ENCODE peak calls at places on chromosomes 1 and 21, in six cellular contexts. Z is skeletal muscle cell, K is psoas muscle, T is AG09309, O is mammary epithelial cell, Y is uterus. I is an unnamed sample.

GRCh38 chr1:178021955-178022354 is 52.1 kb upstream of the SEC16B start:
- DNase-seq in Z (no peak), K (no peak), T (no peak), O (no peak), Y (no peak), I (no peak)

GRCh38 chr1:218865591-218865990 is 308.1 kb upstream of the LYPLAL1 start:
- DNase-seq in Z (peak), K (no peak), T (peak), O (peak), Y (no peak), I (no peak)

GRCh38 chr1:35301674-35302392 is 33.3 kb downstream of the ZMYM4 start:
- DNase-seq in Z (no peak), K (no peak), T (no peak), O (no peak), Y (no peak), I (no peak)

GRCh38 chr1:223665592-223666312 is at the start of gene CAPN8:
- DNase-seq in Z (no peak), K (no peak), T (no peak), O (peak), Y (no peak), I (no peak)

GRCh38 chr1:118151312-118151937 is 33.6 kb downstream of the SPAG17 start:
- DNase-seq in Z (no peak), K (no peak), T (peak), O (peak), Y (peak), I (peak)

GRCh38 chr1:18526436-18527275 is 45.9 kb downstream of the KLHDC7A start:
- DNase-seq in Z (no peak), K (no peak), T (no peak), O (no peak), Y (no peak), I (no peak)

GRCh38 chr1:107991371-107992066 is 26.5 kb upstream of the VAV3 start:
- DNase-seq in Z (peak), K (no peak), T (no peak), O (peak), Y (no peak), I (no peak)

GRCh38 chr1:234675561-234675960 is 65.6 kb upstream of the IRF2BP2 start:
- DNase-seq in Z (no peak), K (no peak), T (no peak), O (no peak), Y (no peak), I (no peak)

GRCh38 chr1:52238474-52238873 is 96.6 kb downstream of the ZFYVE9 start:
- DNase-seq in Z (peak), K (no peak), T (peak), O (peak), Y (no peak), I (no peak)

GRCh38 chr1:39501666-39502065 is 10.2 kb downstream of the BMP8A start:
- DNase-seq in Z (peak), K (no peak), T (peak), O (peak), Y (no peak), I (no peak)

GRCh38 chr1:35708179-35708891 is 10.3 kb downstream of the C1orf216 start:
- DNase-seq in Z (no peak), K (no peak), T (no peak), O (no peak), Y (no peak), I (no peak)

GRCh38 chr1:228344631-228345072 is 62.0 kb downstream of the TRIM11 start:
- DNase-seq in Z (no peak), K (peak), T (no peak), O (peak), Y (no peak), I (no peak)

GRCh38 chr1:195584870-195585624 is 1023.2 kb downstream of the KCNT2 start:
- DNase-seq in Z (no peak), K (no peak), T (no peak), O (peak), Y (no peak), I (no peak)

GRCh38 chr1:84851839-84852238 is 41.2 kb downstream of the LPAR3 start:
- DNase-seq in Z (peak), K (no peak), T (peak), O (peak), Y (no peak), I (no peak)

GRCh38 chr1:48777219-48777895 is 666 bp upstream of the BEND5 start:
- DNase-seq in Z (no peak), K (no peak), T (no peak), O (no peak), Y (peak), I (no peak)

GRCh38 chr1:34763142-34763781 is 3.7 kb downstream of the GJB4 start:
- DNase-seq in Z (no peak), K (no peak), T (no peak), O (peak), Y (no peak), I (no peak)

GRCh38 chr1:151706464-151707415 is 9.9 kb downstream of the CELF3 start:
- DNase-seq in Z (no peak), K (no peak), T (no peak), O (no peak), Y (no peak), I (no peak)

GRCh38 chr1:67685558-67686271 is 714 bp downstream of the GADD45A start:
- DNase-seq in Z (no peak), K (peak), T (no peak), O (peak), Y (peak), I (no peak)

GRCh38 chr1:178262101-178262500 is 168.2 kb downstream of the RASAL2 start:
- DNase-seq in Z (no peak), K (no peak), T (no peak), O (peak), Y (no peak), I (peak)

GRCh38 chr21:23963454-23963853 is 1643.8 kb downstream of the MRPL39 start:
- DNase-seq in Z (no peak), K (no peak), T (no peak), O (no peak), Y (no peak), I (no peak)

GRCh38 chr1:62384276-62385005 is 52.4 kb upstream of the USP1 start:
- DNase-seq in Z (peak), K (no peak), T (peak), O (peak), Y (no peak), I (peak)

GRCh38 chr1:33683913-33684312 is 180.0 kb upstream of the HMGB4 start:
- DNase-seq in Z (no peak), K (no peak), T (peak), O (no peak), Y (no peak), I (peak)

GRCh38 chr1:57976218-57976617 is 552.4 kb upstream of the DAB1 start:
- DNase-seq in Z (no peak), K (no peak), T (no peak), O (no peak), Y (no peak), I (no peak)

GRCh38 chr21:31108969-31109368 is 70.7 kb upstream of the KRTAP19-8 start:
- DNase-seq in Z (no peak), K (no peak), T (no peak), O (no peak), Y (no peak), I (no peak)

GRCh38 chr21:33078907-33079582 is 9.1 kb downstream of the OLIG1 start:
- DNase-seq in Z (peak), K (no peak), T (no peak), O (peak), Y (no peak), I (peak)

GRCh38 chr1:149888999-149889289 is 10.4 kb upstream of the BOLA1 start:
- DNase-seq in Z (no peak), K (peak), T (no peak), O (peak), Y (peak), I (no peak)

GRCh38 chr21:32306021-32306780 is 7.5 kb downstream of the MRAP start:
- DNase-seq in Z (no peak), K (no peak), T (no peak), O (no peak), Y (no peak), I (no peak)

GRCh38 chr1:81679972-81680371 is 120.8 kb upstream of the ADGRL2 start:
- DNase-seq in Z (peak), K (no peak), T (no peak), O (no peak), Y (no peak), I (no peak)

GRCh38 chr1:203351037-203351625 is at the start of gene FMOD:
- DNase-seq in Z (no peak), K (peak), T (no peak), O (no peak), Y (peak), I (no peak)
- H3K4me3 ChIP-seq in Z (no peak), K (peak), T (no peak), O (no peak), Y (peak), I (no peak)

GRCh38 chr1:185038813-185039399 is 6.5 kb upstream of the RNF2 start:
- DNase-seq in Z (no peak), K (no peak), T (no peak), O (no peak), Y (no peak), I (no peak)

GRCh38 chr1:185040333-185040732 is 5.0 kb upstream of the RNF2 start:
- DNase-seq in Z (no peak), K (no peak), T (no peak), O (no peak), Y (no peak), I (no peak)

GRCh38 chr1:185035258-185035657 is 10.1 kb upstream of the RNF2 start:
- DNase-seq in Z (no peak), K (no peak), T (no peak), O (no peak), Y (no peak), I (no peak)
- H3K4me3 ChIP-seq in Z (no peak), K (no peak), T (no peak), O (no peak), Y (no peak), I (no peak)

GRCh38 chr21:42228709-42229220 is 9.8 kb downstream of the ABCG1 start:
- DNase-seq in Z (no peak), K (no peak), T (no peak), O (no peak), Y (no peak), I (no peak)
- H3K4me3 ChIP-seq in Z (no peak), K (no peak), T (no peak), O (no peak), Y (no peak), I (no peak)

GRCh38 chr1:56578963-56579875 is at the start of gene PLPP3:
- DNase-seq in Z (peak), K (peak), T (peak), O (peak), Y (peak), I (peak)
- H3K4me3 ChIP-seq in Z (peak), K (peak), T (peak), O (peak), Y (peak), I (peak)

GRCh38 chr1:26281971-26282693 is 2.2 kb downstream of the SH3BGRL3 start:
- DNase-seq in Z (no peak), K (peak), T (no peak), O (no peak), Y (no peak), I (no peak)
- H3K4me3 ChIP-seq in Z (peak), K (no peak), T (peak), O (no peak), Y (no peak), I (peak)

DNA sequence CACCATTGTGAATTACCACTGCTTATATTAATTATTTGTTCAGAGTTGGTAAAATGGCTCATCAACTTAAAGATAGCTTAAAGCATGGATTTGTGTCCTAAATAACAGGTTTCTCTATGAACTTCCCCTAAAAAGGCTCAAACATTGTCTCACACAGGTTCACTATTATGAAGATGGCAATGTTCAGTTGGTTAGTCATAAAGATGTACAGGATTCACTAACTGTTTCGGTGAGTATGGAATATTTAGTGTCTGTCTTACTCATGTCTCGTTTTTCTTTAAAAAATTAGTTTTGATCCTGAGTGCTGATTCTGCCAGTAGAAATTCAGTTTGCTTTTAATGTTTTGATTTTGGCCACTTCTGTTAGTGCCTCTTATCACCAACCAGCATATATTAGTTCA is 7.5 kb upstream of the MOV10 start:
- DNase-seq in Z (no peak), K (no peak), T (no peak), O (no peak), Y (no peak), I (no peak)
- H3K4me3 ChIP-seq in Z (no peak), K (no peak), T (no peak), O (no peak), Y (no peak), I (no peak)

GRCh38 chr1:226945858-226946245 is 5.8 kb downstream of the COQ8A start:
- DNase-seq in Z (no peak), K (no peak), T (no peak), O (no peak), Y (no peak), I (no peak)
- H3K4me3 ChIP-seq in Z (no peak), K (peak), T (no peak), O (no peak), Y (no peak), I (no peak)

DNA sequence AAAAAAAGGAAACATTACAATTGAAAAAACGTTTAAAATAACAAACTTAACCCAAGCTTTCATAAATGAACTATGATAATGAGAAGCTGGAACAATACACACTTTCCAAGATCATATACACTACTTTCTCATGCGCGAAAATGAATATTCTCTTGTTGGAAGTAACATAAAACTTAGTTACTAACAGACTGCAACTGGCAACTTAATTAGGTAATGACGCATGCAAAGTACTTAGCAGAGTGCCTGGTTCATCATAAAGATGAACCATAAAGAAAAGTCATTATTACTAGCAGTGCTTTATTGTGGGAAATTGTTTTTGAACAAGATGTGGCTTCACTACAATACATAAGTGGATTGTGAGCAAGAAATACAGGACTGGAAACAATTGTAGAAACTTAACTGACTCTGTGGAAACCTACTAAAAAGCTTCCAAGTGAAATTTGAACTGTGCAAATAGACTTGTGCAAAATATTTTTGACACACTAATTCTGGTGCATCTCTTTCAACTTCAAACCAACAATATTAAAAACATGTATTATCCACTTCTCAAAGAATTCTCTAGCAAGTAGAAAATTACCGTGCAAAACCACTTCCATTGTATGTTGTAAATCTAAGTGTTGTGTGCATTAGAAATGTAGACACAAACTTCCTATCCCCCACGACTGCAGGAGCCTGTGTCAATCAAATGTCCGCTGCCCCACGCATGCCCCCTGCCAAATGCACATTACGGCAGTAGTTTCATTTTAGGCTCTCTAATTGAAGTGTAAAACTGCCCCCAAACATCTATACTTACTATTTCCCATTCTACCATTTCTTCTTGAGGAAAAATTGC is 2.0 kb downstream of the ARHGAP29 start:
- DNase-seq in Z (no peak), K (no peak), T (no peak), O (no peak), Y (no peak), I (no peak)
- H3K4me3 ChIP-seq in Z (peak), K (peak), T (peak), O (peak), Y (peak), I (peak)

GRCh38 chr1:112719706-112720105 is 4.6 kb upstream of the PPM1J start:
- DNase-seq in Z (no peak), K (no peak), T (no peak), O (no peak), Y (no peak), I (no peak)

GRCh38 chr1:112717263-112717662 is 2.1 kb upstream of the PPM1J start:
- DNase-seq in Z (no peak), K (no peak), T (no peak), O (no peak), Y (no peak), I (no peak)

GRCh38 chr1:112721966-112722524 is 6.9 kb upstream of the PPM1J start:
- DNase-seq in Z (no peak), K (no peak), T (no peak), O (no peak), Y (no peak), I (no peak)

GRCh38 chr1:112716133-112716720 is 1.1 kb upstream of the PPM1J start:
- DNase-seq in Z (peak), K (peak), T (peak), O (peak), Y (peak), I (peak)

GRCh38 chr1:112718691-112719418 is 3.7 kb upstream of the PPM1J start:
- DNase-seq in Z (no peak), K (peak), T (no peak), O (peak), Y (peak), I (no peak)
- H3K4me3 ChIP-seq in Z (peak), K (peak), T (peak), O (peak), Y (peak), I (no peak)

I was measured in astrocyte of the cerebellum.